ENCODE peak calls at places on chromosomes 12 and 14, in ten cellular contexts. D is thoracic aorta; M is sigmoid colon; Z is CD8-positive, alpha-beta T cell; I is fibroblast of lung; A is ovary; Y is uterus; P is mammary epithelial cell; U is gastrocnemius medialis; X is adipocyte. T is an unnamed sample.
A peak's percentile ranks its signal among the peaks of the same experiment; 100 is the strongest.

GRCh38 chr14:55125403-55125802 is 3.6 kb upstream of the LGALS3 start:
- DNase-seq in Y (no peak), Z (no peak), I (no peak), U (peak; percentile 38), A (no peak), P (no peak), X (no peak), D (no peak), M (no peak), T (no peak)

GRCh38 chr14:30737916-30738315 is 115.8 kb downstream of the SCFD1 start:
- DNase-seq in A (no peak), D (no peak), X (no peak), M (no peak), P (no peak), I (no peak), Z (no peak), Y (no peak), U (no peak), T (no peak)

GRCh38 chr12:126782083-126782482 is 1484.9 kb upstream of the TMEM132C start:
- DNase-seq in A (no peak), X (no peak), Z (no peak), Y (no peak), I (no peak), D (no peak), M (no peak), P (no peak), U (no peak), T (no peak)

GRCh38 chr14:71574976-71575375 is 357.3 kb upstream of the RGS6 start:
- DNase-seq in D (no peak), A (no peak), X (peak; percentile 87), I (peak; percentile 94), Z (no peak), Y (no peak), P (peak; percentile 14), M (no peak), U (no peak), T (no peak)

GRCh38 chr12:77924703-77925102 is 94.0 kb downstream of the NAV3 start:
- DNase-seq in X (peak; percentile 92), A (no peak), U (no peak), I (peak; percentile 75), Y (no peak), P (no peak), M (no peak), Z (no peak), D (no peak), T (no peak)

GRCh38 chr12:88141425-88141773 is 489 bp downstream of the CEP290 start:
- DNase-seq in Z (no peak), P (no peak), X (no peak), M (no peak), I (no peak), D (no peak), Y (no peak), U (no peak), A (no peak), T (no peak)

GRCh38 chr14:69543341-69544249 is 31.1 kb downstream of the CCDC177 start:
- DNase-seq in D (peak; percentile 13), X (peak; percentile 36), Y (no peak), M (no peak), I (peak; percentile 93), U (peak; percentile 17), A (no peak), P (peak; percentile 97), Z (no peak), T (peak; percentile 80)

GRCh38 chr14:104898195-104898558 is 26.5 kb upstream of the PLD4 start:
- DNase-seq in U (no peak), M (no peak), X (no peak), I (no peak), P (no peak), Y (no peak), D (no peak), A (no peak), Z (no peak), T (no peak)

GRCh38 chr14:27688823-27689444 is 1077.7 kb upstream of the FOXG1 start:
- DNase-seq in M (no peak), X (no peak), D (no peak), P (no peak), U (no peak), Y (no peak), Z (no peak), I (no peak), A (no peak), T (no peak)

DNA sequence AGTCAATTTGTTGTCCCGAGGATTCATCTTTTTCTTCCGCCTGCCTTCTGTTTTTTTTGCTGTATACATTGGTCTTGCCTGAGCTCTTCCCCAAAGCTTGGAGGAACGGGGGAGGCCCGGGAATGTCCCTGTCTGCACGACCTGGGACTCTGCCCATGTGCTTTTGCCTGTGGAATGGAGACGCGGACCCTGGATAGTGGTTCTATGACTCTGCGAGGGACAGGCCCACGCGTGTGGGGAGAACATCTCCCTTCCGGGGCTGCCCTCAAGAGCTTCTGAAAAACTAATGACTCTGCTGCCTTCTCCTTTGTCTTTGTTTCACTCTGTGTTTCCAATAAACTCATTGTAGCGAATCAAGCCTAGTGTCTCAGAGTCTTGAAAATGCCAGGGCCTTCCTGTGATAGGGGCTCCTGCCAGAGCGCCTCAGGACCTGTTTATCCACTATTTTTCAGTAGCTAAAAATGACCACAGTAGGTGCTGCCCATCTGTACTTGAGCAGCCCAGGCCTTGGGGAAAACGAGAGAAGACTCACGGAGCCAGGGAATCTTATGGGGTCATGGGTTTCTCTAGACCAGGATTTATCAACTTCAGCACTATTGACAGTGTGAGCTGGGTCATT is 12.3 kb downstream of the KRT83 start:
- DNase-seq in D (no peak), X (no peak), Y (no peak), Z (no peak), P (no peak), I (no peak), M (no peak), A (no peak), U (no peak), T (no peak)
- H3K4me3 ChIP-seq in D (peak overlapping the region; percentile 72), X (peak overlapping the region; percentile 79), Y (no peak overlapping the region), Z (no peak overlapping the region), P (peak overlapping the region; percentile 53), I (no peak overlapping the region), M (peak overlapping the region; percentile 55), A (no peak overlapping the region), U (peak overlapping the region; percentile 52), T (no peak overlapping the region)

DNA sequence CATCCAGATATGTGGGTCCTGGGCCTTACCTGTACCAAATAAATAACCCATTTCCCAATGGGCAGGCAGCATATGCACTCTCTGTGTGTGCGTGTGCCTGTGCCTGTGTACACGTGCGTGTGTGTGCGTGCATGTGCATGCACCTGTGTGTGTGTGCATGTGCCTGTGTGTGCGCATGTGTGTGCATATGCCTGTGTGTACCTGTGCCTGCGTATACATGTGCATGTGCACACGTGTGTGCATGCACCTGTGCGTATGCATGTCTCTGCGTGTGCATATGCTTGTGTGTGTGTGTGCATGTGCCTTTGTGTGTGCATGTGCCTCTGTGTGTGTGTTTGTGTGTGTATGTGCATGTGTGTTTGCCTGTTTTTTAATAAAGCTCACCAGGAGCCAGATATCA is 197.1 kb downstream of the PHETA1 start:
- DNase-seq in M (no peak), I (no peak), U (no peak), P (no peak), Y (no peak), A (no peak), D (no peak), X (no peak), Z (no peak), T (no peak)
- H3K27me3 ChIP-seq in M (peaks cover 11% of the 10 kb centered on the region), I (peaks cover 3% of the 10 kb centered on the region), U (no peaks in the 10 kb centered on the region), P (no peaks in the 10 kb centered on the region), Y (no peaks in the 10 kb centered on the region), A (no peaks in the 10 kb centered on the region), D (no peaks in the 10 kb centered on the region), X (peaks cover 67% of the 10 kb centered on the region), Z (no peaks in the 10 kb centered on the region), T (peaks cover 23% of the 10 kb centered on the region)

GRCh38 chr12:132945806-132946506 is 10.2 kb downstream of the ZNF605 start:
- DNase-seq in I (no peak), Z (no peak), Y (no peak), X (no peak), A (no peak), U (no peak), P (no peak), D (no peak), M (no peak), T (no peak)

GRCh38 chr12:132937476-132937875 is 18.6 kb downstream of the ZNF605 start:
- DNase-seq in X (no peak), A (no peak), M (no peak), Z (no peak), U (no peak), D (no peak), I (no peak), Y (no peak), P (no peak), T (no peak)

GRCh38 chr12:132942611-132943010 is 13.5 kb downstream of the ZNF605 start:
- DNase-seq in A (no peak), M (no peak), I (no peak), D (no peak), Y (no peak), X (no peak), U (no peak), Z (no peak), P (no peak), T (no peak)

GRCh38 chr12:132940071-132940719 is 15.9 kb downstream of the ZNF605 start:
- DNase-seq in A (no peak), M (no peak), I (no peak), U (no peak), P (no peak), X (no peak), Z (no peak), Y (no peak), D (no peak), T (no peak)

DNA sequence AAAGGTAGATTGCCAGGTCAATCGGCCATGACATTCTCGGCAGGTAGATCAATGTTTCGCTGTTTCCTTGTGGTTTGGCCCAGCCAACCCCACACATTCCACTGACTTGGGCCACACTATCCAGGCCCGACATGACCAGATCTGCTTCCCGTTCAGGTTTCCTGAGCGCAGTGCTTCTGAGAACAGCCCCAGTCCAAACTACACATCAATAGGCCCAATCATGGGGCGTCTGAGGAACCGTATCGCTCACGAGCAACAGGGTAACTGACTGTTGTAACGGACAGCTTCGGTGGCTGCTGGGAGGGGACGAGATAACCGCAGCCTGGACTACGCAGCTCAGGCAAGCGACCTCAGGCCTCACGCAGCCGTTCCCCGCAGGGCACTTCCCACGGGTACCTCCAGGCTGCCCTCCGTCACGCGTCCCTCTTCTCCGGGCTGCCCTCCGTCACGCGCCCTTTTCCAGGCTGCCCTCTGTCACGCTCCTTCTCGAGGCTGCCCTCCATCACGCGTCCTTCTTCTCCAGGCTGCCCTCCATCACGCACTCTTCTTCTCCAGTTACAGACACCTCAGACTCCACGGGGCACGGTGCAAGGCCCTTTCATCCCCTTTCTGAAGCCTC is 14.7 kb downstream of the ZNF605 start:
- DNase-seq in A (no peak), P (no peak), Z (no peak), X (no peak), D (no peak), U (no peak), I (no peak), M (no peak), Y (no peak), T (no peak)
- H3K9me3 ChIP-seq in A (peaks cover 66% of the 10 kb centered on the region), P (peaks cover 45% of the 10 kb centered on the region), Z (peaks cover 18% of the 10 kb centered on the region), X (peaks cover 83% of the 10 kb centered on the region), D (peaks cover 74% of the 10 kb centered on the region), U (peaks cover 33% of the 10 kb centered on the region), I (peaks cover 9% of the 10 kb centered on the region), M (no peaks in the 10 kb centered on the region), Y (no peaks in the 10 kb centered on the region), T (peaks cover 12% of the 10 kb centered on the region)

DNA sequence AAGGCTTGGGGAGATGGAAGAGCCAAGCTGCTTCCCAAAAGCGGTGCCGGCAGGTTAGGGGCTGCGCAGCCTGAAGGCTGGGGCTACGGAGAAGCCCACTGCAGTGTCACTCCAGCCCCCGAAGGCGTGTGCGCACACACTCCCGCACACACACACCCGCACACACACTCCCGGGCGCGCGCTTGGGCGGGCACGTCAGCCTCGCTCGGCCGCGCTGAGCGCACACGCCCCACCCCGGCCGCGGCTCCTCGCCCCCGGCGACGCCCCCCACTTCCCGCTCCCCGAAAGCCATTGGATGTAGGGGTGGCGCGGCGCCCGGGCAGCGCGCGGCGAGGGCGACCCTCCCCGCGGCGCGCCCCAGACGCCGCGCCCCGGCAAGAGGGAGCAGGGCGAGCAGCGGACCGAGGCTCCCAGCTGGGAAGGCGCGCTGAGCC is at the start of gene KCNK10:
- DNase-seq in M (no peak), Y (no peak), A (no peak), U (no peak), P (peak; percentile 9), D (no peak), X (no peak), I (peak; percentile 13), Z (no peak), T (no peak)
- H3K4me3 ChIP-seq in M (peak within 1 kb of the TSS; percentile 35), Y (no peak within 1 kb of the TSS), A (no peak within 1 kb of the TSS), U (no peak within 1 kb of the TSS), P (no peak within 1 kb of the TSS), D (peak within 1 kb of the TSS; percentile 42), X (peak within 1 kb of the TSS; percentile 27), I (no peak within 1 kb of the TSS), Z (no peak within 1 kb of the TSS), T (no peak within 1 kb of the TSS)